ENCODE peak calls at places on chromosomes 5 and 9, in nine cellular contexts. I is upper lobe of left lung; B is Peyer's patch; V is sigmoid colon; N is dorsolateral prefrontal cortex; U is CD8-positive, alpha-beta T cell; Z is SK-N-SH; Q is cardiac muscle cell; A is neural progenitor cell. H is an unnamed sample.

GRCh38 chr5:133499896-133500295 is 112.4 kb downstream of the FSTL4 start:
- DNase-seq in I (peak), B (no peak), V (no peak), N (no peak), U (no peak), Z (no peak), Q (no peak), A (no peak), H (no peak)

GRCh38 chr5:112348387-112348786 is 70.7 kb downstream of the EPB41L4A start:
- DNase-seq in I (no peak), B (no peak), V (no peak), N (no peak), U (no peak), Z (no peak), Q (no peak), A (peak), H (no peak)

GRCh38 chr5:121174351-121174750 is 677.3 kb upstream of the FTMT start:
- DNase-seq in I (no peak), B (no peak), V (no peak), N (no peak), U (no peak), Z (no peak), Q (peak), A (no peak), H (no peak)

GRCh38 chr5:41115281-41115680 is 44.1 kb upstream of the MROH2B start:
- DNase-seq in I (no peak), B (no peak), V (no peak), N (no peak), U (no peak), Z (no peak), Q (peak), A (no peak), H (no peak)

GRCh38 chr5:54610197-54610898 is 92.8 kb downstream of the SNX18 start:
- DNase-seq in I (no peak), B (peak), V (no peak), N (no peak), U (peak), Z (no peak), Q (peak), A (no peak), H (no peak)

GRCh38 chr5:137641148-137641547 is 94.7 kb downstream of the KLHL3 start:
- DNase-seq in I (peak), B (no peak), V (no peak), N (no peak), U (no peak), Z (no peak), Q (peak), A (no peak), H (no peak)

GRCh38 chr9:36149197-36149596 is 12.7 kb downstream of the GLIPR2 start:
- DNase-seq in I (no peak), B (no peak), V (peak), N (no peak), U (no peak), Z (peak), Q (peak), A (no peak), H (no peak)

GRCh38 chr9:82563094-82563493 is 499.8 kb downstream of the RASEF start:
- DNase-seq in I (no peak), B (no peak), V (no peak), N (no peak), U (no peak), Z (no peak), Q (no peak), A (no peak), H (no peak)

GRCh38 chr5:44389410-44389879 is at the start of gene FGF10:
- DNase-seq in I (no peak), B (peak), V (peak), N (peak), U (no peak), Z (peak), Q (peak), A (peak), H (peak)

GRCh38 chr5:137888489-137888874 is 775 bp upstream of the PKD2L2 start:
- DNase-seq in I (no peak), B (no peak), V (no peak), N (no peak), U (no peak), Z (peak), Q (no peak), A (peak), H (no peak)

GRCh38 chr5:30765227-30765626 is 428.3 kb upstream of the CDH6 start:
- DNase-seq in I (no peak), B (no peak), V (no peak), N (no peak), U (no peak), Z (no peak), Q (no peak), A (no peak), H (no peak)

GRCh38 chr5:156411131-156411727 is 84.3 kb downstream of the SGCD start:
- DNase-seq in I (no peak), B (no peak), V (no peak), N (no peak), U (no peak), Z (no peak), Q (peak), A (no peak), H (no peak)

GRCh38 chr5:92977766-92978555 is 603.1 kb downstream of the NR2F1-AS1 start:
- DNase-seq in I (no peak), B (no peak), V (no peak), N (no peak), U (no peak), Z (no peak), Q (no peak), A (no peak), H (no peak)

GRCh38 chr5:123610665-123611406 is 98.9 kb downstream of the CSNK1G3 start:
- DNase-seq in I (no peak), B (no peak), V (no peak), N (no peak), U (no peak), Z (peak), Q (peak), A (peak), H (no peak)

GRCh38 chr9:16344343-16344742 is 526.1 kb downstream of the BNC2 start:
- DNase-seq in I (no peak), B (no peak), V (no peak), N (no peak), U (no peak), Z (no peak), Q (peak), A (no peak), H (no peak)

GRCh38 chr9:113868501-113868900 is 7.6 kb upstream of the ZNF618 start:
- DNase-seq in I (no peak), B (no peak), V (no peak), N (no peak), U (no peak), Z (peak), Q (no peak), A (no peak), H (no peak)

GRCh38 chr9:5813837-5814236 is 19.1 kb downstream of the ERMP1 start:
- DNase-seq in I (no peak), B (peak), V (no peak), N (no peak), U (no peak), Z (no peak), Q (no peak), A (no peak), H (no peak)

DNA sequence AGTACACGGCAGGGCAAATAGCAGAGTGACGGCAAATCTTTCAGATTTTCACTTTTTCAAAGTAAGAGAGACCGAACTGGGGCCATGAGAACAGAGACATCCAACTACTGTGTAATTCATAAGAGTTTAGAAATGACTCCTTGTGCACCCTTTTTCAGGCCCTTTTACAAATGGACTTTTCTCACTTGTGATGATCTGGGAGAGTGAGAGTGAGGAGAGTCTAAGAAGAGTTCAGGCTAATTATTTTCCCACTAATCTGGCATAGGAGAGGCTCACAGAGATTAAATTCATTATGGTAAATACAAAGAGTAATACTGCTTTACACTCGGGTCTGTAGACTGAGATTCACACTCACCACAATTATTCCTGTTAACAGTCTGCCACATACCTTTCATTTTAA is 880 bp upstream of the CCNG1 start:
- DNase-seq in I (no peak), B (no peak), V (no peak), N (no peak), U (no peak), Z (no peak), Q (no peak), A (no peak), H (no peak)
- H3K27ac ChIP-seq in I (no peak), B (peak), V (peak), N (peak), U (peak), Z (peak), Q (peak), A (peak), H (no peak)

GRCh38 chr9:121599872-121600585 is 51.4 kb upstream of the DAB2IP start:
- DNase-seq in I (no peak), B (no peak), V (no peak), N (no peak), U (no peak), Z (peak), Q (no peak), A (peak), H (no peak)
- TF ChIP-seq CTCF in I (no peak), B (no peak), V (no peak), N (no peak), U (no peak), Z (peak), Q (no peak), A (peak), H (no peak)

DNA sequence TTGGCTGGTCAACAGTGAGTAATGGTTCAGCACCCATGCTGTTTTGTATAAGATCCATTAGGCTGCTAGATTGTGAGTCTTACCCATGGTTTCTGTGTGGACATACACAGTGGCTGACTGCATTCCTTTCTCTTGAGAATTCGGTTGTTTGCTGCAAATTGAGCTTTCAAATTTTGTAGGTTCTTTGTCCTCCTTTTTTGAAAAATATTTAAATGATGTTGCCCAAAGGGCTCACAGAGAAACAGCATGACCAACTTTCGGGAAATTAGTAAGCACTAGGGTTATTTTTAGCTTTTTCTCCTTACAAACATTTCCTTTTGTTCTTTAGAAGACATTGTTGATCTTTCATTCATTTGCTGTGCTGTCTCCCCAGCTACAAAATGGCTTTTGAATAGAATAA is 79.3 kb downstream of the NLN start:
- DNase-seq in I (no peak), B (no peak), V (no peak), N (no peak), U (no peak), Z (no peak), Q (peak), A (no peak), H (no peak)
- H3K4me3 ChIP-seq in I (no peak), B (no peak), V (no peak), N (peak), U (no peak), Z (no peak), Q (no peak), A (no peak), H (no peak)

DNA sequence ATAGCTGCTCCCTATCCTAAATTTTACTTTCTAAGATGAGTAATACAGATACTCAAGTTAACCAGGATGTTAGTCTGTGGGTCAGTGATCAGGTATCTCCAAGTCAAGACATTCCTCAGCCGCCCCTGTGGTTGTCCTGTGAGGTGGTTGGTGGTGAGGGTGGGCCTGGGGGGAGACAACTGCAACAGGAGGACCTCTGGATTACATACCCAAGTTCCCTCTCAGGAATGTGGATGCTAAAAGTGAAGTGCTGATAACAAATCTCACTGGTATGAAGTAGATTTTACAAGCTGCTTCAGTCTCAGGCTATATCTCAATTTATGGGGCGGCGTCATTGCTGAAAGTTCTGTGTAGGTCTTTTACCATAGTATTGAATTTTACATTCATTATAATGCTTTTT is 38.3 kb downstream of the SLC1A3 start:
- DNase-seq in I (no peak), B (no peak), V (no peak), N (no peak), U (no peak), Z (no peak), Q (no peak), A (no peak), H (no peak)
- H3K27ac ChIP-seq in I (no peak), B (no peak), V (no peak), N (no peak), U (no peak), Z (no peak), Q (no peak), A (no peak), H (no peak)

GRCh38 chr5:1314564-1314982 is 19.7 kb upstream of the TERT start:
- DNase-seq in I (peak), B (no peak), V (peak), N (no peak), U (no peak), Z (no peak), Q (no peak), A (no peak), H (no peak)

GRCh38 chr5:1311443-1312055 is 16.7 kb upstream of the TERT start:
- DNase-seq in I (no peak), B (no peak), V (no peak), N (no peak), U (peak), Z (no peak), Q (no peak), A (no peak), H (peak)

GRCh38 chr5:1312993-1313833 is 18.3 kb upstream of the TERT start:
- DNase-seq in I (peak), B (peak), V (peak), N (no peak), U (peak), Z (no peak), Q (no peak), A (no peak), H (peak)

GRCh38 chr5:1312206-1312605 is 17.3 kb upstream of the TERT start:
- DNase-seq in I (no peak), B (no peak), V (peak), N (no peak), U (peak), Z (no peak), Q (no peak), A (no peak), H (peak)

GRCh38 chr5:1310118-1310517 is 15.2 kb upstream of the TERT start:
- DNase-seq in I (no peak), B (no peak), V (no peak), N (no peak), U (peak), Z (no peak), Q (no peak), A (no peak), H (peak)
- TF ChIP-seq CTCF in I (no peak), B (no peak), V (no peak), N (no peak), U (no peak), Z (no peak), Q (no peak), A (no peak), H (no peak)

GRCh38 chr9:95516221-95516735 is 493 bp downstream of the PTCH1 start:
- DNase-seq in I (no peak), B (no peak), V (no peak), N (no peak), U (no peak), Z (peak), Q (no peak), A (peak), H (no peak)

GRCh38 chr9:95515272-95516113 is 1.3 kb downstream of the PTCH1 start:
- DNase-seq in I (no peak), B (no peak), V (no peak), N (no peak), U (no peak), Z (peak), Q (no peak), A (peak), H (no peak)

GRCh38 chr9:95516736-95517558 is at the start of gene PTCH1:
- DNase-seq in I (no peak), B (peak), V (peak), N (peak), U (peak), Z (peak), Q (peak), A (peak), H (no peak)

GRCh38 chr9:95518026-95518425 is 1.3 kb upstream of the PTCH1 start:
- DNase-seq in I (no peak), B (no peak), V (no peak), N (no peak), U (no peak), Z (no peak), Q (no peak), A (no peak), H (no peak)

DNA sequence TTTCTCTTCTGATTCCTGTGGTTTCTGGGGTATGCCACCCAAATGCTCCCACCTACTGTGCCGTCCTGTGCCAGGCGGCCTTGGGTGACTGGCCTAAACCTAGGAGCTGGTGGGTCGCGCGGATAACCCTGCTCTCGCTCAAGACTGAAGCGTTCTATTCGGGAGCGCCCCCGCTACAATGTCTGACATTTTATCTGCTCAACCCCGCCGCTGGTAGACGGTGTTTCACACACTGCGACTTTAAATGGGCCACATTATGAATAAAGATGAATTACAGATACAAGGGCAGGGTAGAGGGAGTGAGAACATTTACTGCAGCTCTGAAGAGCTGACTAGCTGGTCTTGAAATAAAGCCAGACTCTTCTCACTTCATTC is 775 bp upstream of the PTCH1 start:
- DNase-seq in I (no peak), B (no peak), V (no peak), N (no peak), U (no peak), Z (no peak), Q (no peak), A (no peak), H (no peak)
- H3K4me3 ChIP-seq in I (peak), B (no peak), V (peak), N (peak), U (no peak), Z (no peak), Q (peak), A (peak), H (no peak)

DNA sequence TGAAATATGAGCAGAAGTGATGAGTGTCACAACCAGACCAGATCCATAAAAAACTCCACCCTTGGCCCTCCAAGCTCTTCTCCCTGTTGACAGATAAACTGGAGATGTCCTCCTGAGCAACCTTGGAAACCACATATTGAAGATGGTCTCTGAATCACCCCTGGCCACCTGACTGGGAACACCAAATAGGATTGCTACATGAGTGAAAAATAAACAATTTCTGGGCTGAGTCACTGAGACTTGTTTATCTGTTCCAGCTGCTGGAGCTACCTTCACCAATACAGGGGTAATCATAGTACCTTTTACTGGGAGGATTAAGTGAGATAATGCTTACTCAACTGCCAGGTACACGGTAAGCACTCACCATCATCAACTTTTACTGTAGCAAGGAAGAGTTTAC is 53.3 kb downstream of the PCA3 start:
- DNase-seq in I (no peak), B (no peak), V (no peak), N (no peak), U (no peak), Z (no peak), Q (peak), A (no peak), H (no peak)
- H3K27ac ChIP-seq in I (no peak), B (no peak), V (peak), N (peak), U (no peak), Z (peak), Q (no peak), A (no peak), H (peak)

DNA sequence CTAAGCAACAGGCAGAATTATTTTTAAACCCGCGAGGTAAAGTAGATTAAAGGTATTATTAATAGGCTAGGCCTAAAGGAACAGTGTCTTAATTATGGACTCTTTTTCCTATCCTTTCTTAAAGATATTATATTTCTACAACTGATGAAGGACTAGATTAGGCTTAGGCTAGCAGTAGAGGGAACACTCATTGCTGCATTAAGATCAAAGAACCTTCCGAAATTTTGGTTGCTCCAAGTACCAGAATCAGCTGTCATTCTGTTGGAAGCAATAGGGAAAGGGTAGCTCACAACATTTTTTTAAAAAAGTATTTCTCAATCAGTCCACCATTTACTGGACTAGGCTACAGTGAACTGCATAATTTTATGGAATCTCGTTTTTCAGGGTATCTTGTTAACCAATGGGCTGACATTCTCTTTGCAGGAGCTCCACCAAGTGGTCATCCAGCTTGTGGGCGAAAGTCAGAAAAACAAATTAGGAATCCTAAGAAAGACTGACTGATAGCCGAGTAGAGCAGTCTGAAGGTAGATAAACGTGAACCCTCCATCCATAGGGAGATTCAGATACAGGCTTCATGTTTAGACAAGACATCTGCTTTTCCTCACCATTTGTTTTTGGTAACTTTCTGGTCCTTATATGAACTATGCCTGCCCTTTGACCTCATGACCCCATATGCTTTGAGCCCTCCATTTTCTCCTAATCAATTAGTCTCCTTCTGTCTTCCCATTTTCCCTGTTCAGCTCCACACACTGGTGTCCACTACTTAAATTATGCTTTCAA is 103.6 kb upstream of the CHD1 start:
- DNase-seq in I (peak), B (peak), V (no peak), N (peak), U (no peak), Z (peak), Q (peak), A (peak), H (no peak)
- TF ChIP-seq CTCF in I (peak), B (peak), V (peak), N (peak), U (peak), Z (peak), Q (peak), A (peak), H (peak)

GRCh38 chr9:109918359-109919163 is 138.6 kb downstream of the PALM2AKAP2 start:
- DNase-seq in I (no peak), B (peak), V (no peak), N (no peak), U (no peak), Z (no peak), Q (no peak), A (no peak), H (no peak)
- H3K4me3 ChIP-seq in I (no peak), B (no peak), V (no peak), N (no peak), U (no peak), Z (no peak), Q (no peak), A (no peak), H (no peak)

DNA sequence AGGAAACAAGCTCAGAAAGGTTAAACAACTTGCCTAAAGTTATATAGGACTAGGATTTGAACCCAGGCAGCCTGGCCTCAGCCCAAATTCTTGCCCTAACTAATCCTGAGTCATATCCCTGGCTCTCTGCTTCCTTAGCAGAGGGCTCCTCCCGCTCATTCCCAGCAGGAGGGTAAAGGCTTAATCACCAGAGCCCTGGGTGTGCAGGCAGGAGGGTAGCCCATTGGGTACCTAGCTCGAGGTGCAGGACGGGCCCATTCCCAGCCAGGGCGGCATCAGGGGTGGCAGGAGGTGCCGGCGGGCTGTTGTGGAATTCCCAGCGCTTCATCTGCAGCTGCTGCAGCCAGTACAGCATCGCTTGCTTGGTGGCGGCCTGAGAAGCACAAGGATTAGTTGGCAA is 3.9 kb downstream of the TBC1D2 start:
- DNase-seq in I (peak), B (no peak), V (no peak), N (no peak), U (no peak), Z (no peak), Q (peak), A (no peak), H (no peak)
- H3K27ac ChIP-seq in I (peak), B (no peak), V (no peak), N (no peak), U (no peak), Z (no peak), Q (no peak), A (no peak), H (no peak)